ENCODE peak calls at places on chromosomes 6 and 20, in nine cellular contexts. O, T, H, D, Q, A, P, Y and E are unnamed samples.

GRCh38 chr6:36076178-36077088 is 48.8 kb downstream of the MAPK14 start:
- DNase-seq in O (no peak), T (no peak), H (no peak), D (no peak), Q (no peak), A (no peak), P (no peak), Y (no peak), E (no peak)

GRCh38 chr20:324177-325042 is 942 bp upstream of the SOX12 start:
- DNase-seq in O (peak), T (peak), H (peak), D (peak), Q (peak), A (peak), P (peak), Y (peak), E (peak)

GRCh38 chr20:52312131-52312729 is 120.7 kb upstream of the ZFP64 start:
- DNase-seq in O (peak), T (peak), H (peak), D (peak), Q (peak), A (peak), P (peak), Y (peak), E (peak)

GRCh38 chr6:109241199-109241598 is 141.1 kb downstream of the CD164 start:
- DNase-seq in O (peak), T (no peak), H (no peak), D (no peak), Q (no peak), A (no peak), P (no peak), Y (peak), E (no peak)

GRCh38 chr6:130215526-130215925 is 7.2 kb downstream of the SAMD3 start:
- DNase-seq in O (no peak), T (no peak), H (no peak), D (no peak), Q (peak), A (no peak), P (peak), Y (no peak), E (no peak)

GRCh38 chr6:109055771-109056235 is 38.8 kb downstream of the SESN1 start:
- DNase-seq in O (peak), T (no peak), H (no peak), D (no peak), Q (no peak), A (no peak), P (no peak), Y (peak), E (no peak)

GRCh38 chr6:41706876-41707564 is 28.4 kb downstream of the TFEB start:
- DNase-seq in O (peak), T (no peak), H (no peak), D (no peak), Q (no peak), A (peak), P (no peak), Y (peak), E (no peak)

GRCh38 chr20:17226410-17227198 is at the start of gene PCSK2:
- DNase-seq in O (peak), T (no peak), H (no peak), D (peak), Q (peak), A (peak), P (peak), Y (peak), E (peak)

GRCh38 chr6:29989211-29989610 is 46.9 kb downstream of the HLA-A start:
- DNase-seq in O (no peak), T (no peak), H (no peak), D (no peak), Q (no peak), A (no peak), P (no peak), Y (no peak), E (no peak)

GRCh38 chr20:44911264-44911921 is 1.5 kb downstream of the PABPC1L start:
- DNase-seq in O (peak), T (peak), H (peak), D (peak), Q (peak), A (peak), P (peak), Y (peak), E (peak)

GRCh38 chr6:169654590-169655391 is 47.0 kb downstream of the WDR27 start:
- DNase-seq in O (peak), T (no peak), H (peak), D (peak), Q (peak), A (peak), P (peak), Y (peak), E (peak)

GRCh38 chr20:48285656-48286055 is 500.4 kb upstream of the SULF2 start:
- DNase-seq in O (no peak), T (peak), H (no peak), D (peak), Q (no peak), A (no peak), P (no peak), Y (no peak), E (no peak)

GRCh38 chr6:151058021-151058733 is 181.6 kb upstream of the AKAP12 start:
- DNase-seq in O (peak), T (no peak), H (no peak), D (no peak), Q (no peak), A (no peak), P (no peak), Y (no peak), E (no peak)

GRCh38 chr6:63573899-63574553 is 1.7 kb downstream of the LOC128125822 start:
- DNase-seq in O (peak), T (peak), H (peak), D (peak), Q (peak), A (no peak), P (peak), Y (peak), E (peak)

GRCh38 chr6:96563853-96564252 is 925 bp downstream of the FHL5 start:
- DNase-seq in O (no peak), T (no peak), H (no peak), D (no peak), Q (no peak), A (no peak), P (no peak), Y (no peak), E (no peak)

GRCh38 chr20:145877-146276 is 3.5 kb downstream of the DEFB126 start:
- DNase-seq in O (no peak), T (no peak), H (no peak), D (no peak), Q (peak), A (no peak), P (no peak), Y (no peak), E (no peak)

GRCh38 chr6:157962601-157963084 is 19.0 kb upstream of the SYNJ2 start:
- DNase-seq in O (peak), T (no peak), H (no peak), D (no peak), Q (no peak), A (no peak), P (no peak), Y (peak), E (no peak)

GRCh38 chr20:61810709-61811565 is 254.7 kb downstream of the TAF4 start:
- DNase-seq in O (no peak), T (no peak), H (no peak), D (no peak), Q (no peak), A (no peak), P (no peak), Y (no peak), E (no peak)

GRCh38 chr6:159729598-159729997 is 2.3 kb downstream of the WTAP start:
- DNase-seq in O (peak), T (no peak), H (no peak), D (no peak), Q (peak), A (peak), P (no peak), Y (peak), E (no peak)

GRCh38 chr20:10178091-10178490 is 40.5 kb upstream of the SNAP25 start:
- DNase-seq in O (no peak), T (no peak), H (no peak), D (no peak), Q (no peak), A (no peak), P (no peak), Y (no peak), E (no peak)

GRCh38 chr20:50308513-50309279 is 118.1 kb downstream of the CEBPB start:
- DNase-seq in O (peak), T (peak), H (no peak), D (peak), Q (peak), A (no peak), P (peak), Y (peak), E (no peak)

GRCh38 chr6:40901322-40902055 is 137.5 kb downstream of the UNC5CL start:
- DNase-seq in O (no peak), T (no peak), H (no peak), D (no peak), Q (no peak), A (no peak), P (no peak), Y (no peak), E (no peak)

GRCh38 chr6:108106261-108106660 is 31.7 kb upstream of the OSTM1 start:
- DNase-seq in O (no peak), T (no peak), H (no peak), D (no peak), Q (peak), A (no peak), P (no peak), Y (no peak), E (no peak)

GRCh38 chr6:161835426-161836029 is 561.7 kb upstream of the AGPAT4 start:
- DNase-seq in O (no peak), T (peak), H (no peak), D (no peak), Q (peak), A (no peak), P (no peak), Y (peak), E (no peak)

GRCh38 chr6:37433657-37434271 is 743 bp downstream of the CMTR1 start:
- DNase-seq in O (peak), T (peak), H (no peak), D (peak), Q (peak), A (peak), P (no peak), Y (peak), E (no peak)

GRCh38 chr20:12023169-12023795 is 105.6 kb downstream of the BTBD3 start:
- DNase-seq in O (no peak), T (no peak), H (no peak), D (no peak), Q (no peak), A (peak), P (no peak), Y (no peak), E (no peak)

GRCh38 chr20:560680-561079 is 17.1 kb upstream of the CSNK2A1 start:
- DNase-seq in O (no peak), T (no peak), H (no peak), D (no peak), Q (no peak), A (no peak), P (no peak), Y (no peak), E (no peak)

DNA sequence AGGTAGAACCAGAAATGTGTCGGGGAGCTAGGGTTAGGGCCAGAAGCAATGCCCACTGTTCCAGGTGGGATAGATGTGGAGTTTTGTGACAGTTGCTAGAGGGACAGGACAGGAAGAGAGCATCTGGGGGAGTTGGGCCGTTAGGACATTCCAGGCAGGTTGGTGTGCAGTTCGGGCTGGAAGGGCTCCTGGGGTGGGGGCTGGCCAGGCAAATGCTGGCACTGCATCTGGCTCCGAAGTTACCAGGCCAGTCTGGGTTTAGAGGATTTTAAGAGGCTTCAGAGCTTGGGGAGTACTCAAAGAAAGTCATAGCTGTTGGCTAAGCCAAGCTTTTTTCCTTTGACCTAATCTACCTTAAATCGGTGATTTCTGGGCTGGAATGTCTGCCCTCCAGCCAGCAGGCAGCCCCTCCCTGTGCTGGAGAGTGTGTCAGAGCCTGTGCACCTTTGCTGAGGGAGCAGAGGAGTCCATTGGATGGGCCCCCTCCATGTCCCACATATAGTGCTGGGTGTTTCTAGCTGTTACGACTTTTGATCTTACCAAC is 20.8 kb downstream of the PLCG1 start:
- DNase-seq in O (no peak), T (no peak), H (no peak), D (no peak), Q (no peak), A (no peak), P (no peak), Y (no peak), E (no peak)
- TF ChIP-seq CTCF in O (no peak), T (no peak), H (no peak), D (no peak), Q (no peak), A (no peak), P (no peak), Y (no peak), E (no peak)

GRCh38 chr6:3208775-3209113 is 18.7 kb downstream of the TUBB2B start:
- DNase-seq in O (no peak), T (no peak), H (no peak), D (no peak), Q (no peak), A (no peak), P (no peak), Y (no peak), E (no peak)

GRCh38 chr6:3208096-3208774 is 19.2 kb downstream of the TUBB2B start:
- DNase-seq in O (peak), T (no peak), H (no peak), D (no peak), Q (peak), A (no peak), P (no peak), Y (peak), E (no peak)

GRCh38 chr6:3204921-3205320 is 22.5 kb downstream of the TUBB2B start:
- DNase-seq in O (no peak), T (no peak), H (no peak), D (no peak), Q (no peak), A (no peak), P (no peak), Y (no peak), E (no peak)

GRCh38 chr6:3205913-3206312 is 21.5 kb downstream of the TUBB2B start:
- DNase-seq in O (peak), T (no peak), H (no peak), D (no peak), Q (no peak), A (no peak), P (no peak), Y (peak), E (no peak)

DNA sequence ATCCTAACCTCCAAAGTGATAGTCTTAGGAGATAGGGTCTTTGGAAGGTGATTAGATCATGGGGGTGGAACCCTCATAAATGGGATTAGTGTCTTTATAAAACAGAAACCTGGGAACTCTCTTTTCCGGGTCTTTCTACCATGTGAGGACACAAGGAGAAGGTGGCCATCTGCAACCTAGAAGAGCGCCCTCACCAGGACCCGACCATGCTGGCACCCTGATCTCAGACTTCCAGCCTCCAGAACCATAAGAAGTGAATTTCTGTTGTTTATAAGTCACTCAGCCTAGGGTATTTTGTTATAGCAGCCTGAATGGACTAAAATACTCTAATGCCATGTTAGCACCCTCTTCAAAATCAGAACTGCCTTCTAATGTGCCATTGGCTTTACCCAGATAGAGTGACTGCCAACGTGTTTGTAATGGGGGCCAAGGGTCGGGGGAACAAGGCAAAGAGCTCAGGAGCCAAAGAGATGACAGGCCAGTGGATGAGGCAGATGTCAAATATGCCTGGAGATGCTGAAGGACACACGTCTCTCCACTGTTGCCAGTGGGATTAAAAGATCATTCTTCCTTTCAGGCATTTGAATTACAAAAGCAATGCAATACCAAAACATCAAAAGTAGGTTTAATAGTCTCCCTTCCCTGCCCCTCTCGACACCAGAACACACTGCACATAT is 21.0 kb downstream of the TUBB2B start:
- DNase-seq in O (no peak), T (no peak), H (no peak), D (no peak), Q (peak), A (no peak), P (no peak), Y (no peak), E (no peak)
- TF ChIP-seq CTCF in O (no peak), T (no peak), H (no peak), D (no peak), Q (peak), A (no peak), P (no peak), Y (peak), E (no peak)

DNA sequence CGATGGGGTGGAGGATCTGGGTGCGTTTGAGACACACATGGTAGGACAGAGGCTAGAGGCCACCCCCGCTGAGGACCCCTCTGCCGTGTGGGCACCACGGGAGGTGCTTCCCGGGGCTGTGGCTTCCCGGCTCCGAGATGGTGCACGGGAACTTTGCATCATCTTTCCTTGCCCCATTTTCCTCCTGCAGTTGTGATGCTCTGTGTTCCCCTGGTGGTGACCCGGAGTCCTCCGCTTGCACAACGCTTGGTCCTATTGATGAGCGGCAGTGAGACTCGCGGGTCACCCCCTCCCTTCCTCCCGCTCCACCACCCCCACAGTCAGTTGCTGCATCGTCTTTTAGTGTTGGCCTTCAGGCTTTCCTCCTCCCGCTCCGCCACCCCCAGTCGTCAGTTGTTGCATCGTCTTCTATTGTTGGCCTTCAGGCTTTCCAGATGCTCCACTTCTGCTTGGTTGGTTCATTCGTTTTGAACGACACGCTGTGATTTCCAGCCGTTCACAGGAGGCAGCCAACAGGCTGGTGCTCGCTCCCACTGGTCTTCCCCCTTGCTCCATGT is 37.3 kb downstream of the PYGB start:
- DNase-seq in O (no peak), T (no peak), H (no peak), D (no peak), Q (peak), A (no peak), P (no peak), Y (no peak), E (no peak)
- TF ChIP-seq CTCF in O (no peak), T (no peak), H (no peak), D (no peak), Q (peak), A (no peak), P (no peak), Y (no peak), E (peak)

GRCh38 chr6:127939442-127940066 is 38.7 kb upstream of the THEMIS start:
- DNase-seq in O (peak), T (no peak), H (no peak), D (no peak), Q (peak), A (no peak), P (no peak), Y (peak), E (no peak)
- TF ChIP-seq CTCF in O (no peak), T (no peak), H (no peak), D (no peak), Q (no peak), A (no peak), P (no peak), Y (no peak), E (no peak)

GRCh38 chr6:12506211-12506610 is 210.4 kb upstream of the PHACTR1 start:
- DNase-seq in O (no peak), T (no peak), H (no peak), D (no peak), Q (no peak), A (no peak), P (no peak), Y (no peak), E (no peak)

GRCh38 chr6:12509060-12509459 is 207.5 kb upstream of the PHACTR1 start:
- DNase-seq in O (no peak), T (no peak), H (no peak), D (no peak), Q (no peak), A (no peak), P (no peak), Y (no peak), E (no peak)

GRCh38 chr6:12504325-12504966 is 212.1 kb upstream of the PHACTR1 start:
- DNase-seq in O (peak), T (peak), H (no peak), D (peak), Q (peak), A (peak), P (peak), Y (no peak), E (no peak)

GRCh38 chr6:12507641-12508040 is 208.9 kb upstream of the PHACTR1 start:
- DNase-seq in O (no peak), T (no peak), H (no peak), D (no peak), Q (peak), A (no peak), P (no peak), Y (peak), E (no peak)

DNA sequence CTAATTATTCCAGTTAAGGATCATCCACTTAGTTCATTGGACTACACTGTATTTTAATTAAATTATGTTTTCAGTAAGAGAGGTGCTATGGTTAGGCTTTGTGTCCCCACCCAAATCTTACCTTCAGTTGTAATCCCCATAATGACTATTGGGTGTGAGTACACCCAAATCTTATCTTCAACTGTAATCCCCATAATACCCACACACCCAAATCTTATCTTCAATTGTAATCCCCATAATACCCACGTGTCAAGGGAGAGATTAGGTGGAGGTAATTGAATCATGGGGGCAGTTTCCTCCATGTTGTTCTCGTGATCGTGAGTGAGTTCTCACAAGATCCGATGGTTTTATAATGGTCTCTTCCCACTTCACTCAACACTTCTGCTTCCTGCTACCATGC is 208.0 kb upstream of the PHACTR1 start:
- DNase-seq in O (no peak), T (no peak), H (no peak), D (no peak), Q (no peak), A (no peak), P (no peak), Y (no peak), E (no peak)
- TF ChIP-seq CTCF in O (no peak), T (no peak), H (no peak), D (no peak), Q (no peak), A (no peak), P (no peak), Y (no peak), E (no peak)

DNA sequence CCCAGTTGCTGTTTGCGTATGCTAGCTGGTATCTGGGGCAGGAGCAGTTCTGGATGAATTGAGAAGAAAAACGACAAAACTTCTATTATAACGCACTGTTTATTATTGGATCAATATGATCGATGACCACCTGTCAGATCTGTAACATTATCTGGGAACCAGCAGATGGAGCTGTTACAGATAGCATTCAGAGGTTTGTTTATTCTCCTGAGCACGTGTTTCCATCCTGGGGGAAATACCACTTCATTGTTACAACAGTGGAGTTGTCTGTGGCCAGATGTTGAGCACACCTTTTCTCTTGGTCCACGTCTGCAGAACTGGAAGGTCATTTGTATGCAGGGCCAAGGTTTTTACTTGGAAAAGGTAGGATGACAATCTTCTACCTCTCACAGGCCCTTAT is 16.0 kb upstream of the NKX2-2 start:
- DNase-seq in O (no peak), T (peak), H (no peak), D (no peak), Q (peak), A (peak), P (no peak), Y (no peak), E (no peak)
- TF ChIP-seq CTCF in O (peak), T (peak), H (peak), D (peak), Q (peak), A (peak), P (no peak), Y (no peak), E (peak)

GRCh38 chr6:23415819-23416427 is 710.1 kb upstream of the NRSN1 start:
- DNase-seq in O (no peak), T (no peak), H (no peak), D (no peak), Q (no peak), A (no peak), P (no peak), Y (no peak), E (no peak)
- TF ChIP-seq CTCF in O (no peak), T (no peak), H (no peak), D (no peak), Q (no peak), A (no peak), P (no peak), Y (no peak), E (no peak)